ENCODE peak calls at places on chromosomes 3 and 15, in nine cellular contexts. U is nephron progenitor cell; W is B cell; Z is pancreas; K is activated naive CD8-positive, alpha-beta T cell treated with anti-CD3 and anti-CD28 coated beads, Interleukin-2, amount 50 U/mL, for 24 hours; C is epithelial cell of esophagus; Y is NCI-H1105; L is left lung; Q is AG10803. V is an unnamed sample.

GRCh38 chr3:100810671-100811070 is 101.4 kb downstream of the TFG start:
- DNase-seq in U (no peak), W (no peak), Z (no peak), K (no peak), C (no peak), Y (no peak), L (no peak), Q (peak; percentile 92), V (no peak)

GRCh38 chr3:53863127-53863526 is 16.8 kb downstream of the IL17RB start:
- DNase-seq in U (no peak), W (no peak), Z (no peak), K (no peak), C (no peak), Y (no peak), L (no peak), Q (no peak), V (no peak)

GRCh38 chr15:101092186-101092866 is 159.5 kb downstream of the CHSY1 start:
- DNase-seq in U (no peak), W (no peak), Z (no peak), K (no peak), C (no peak), Y (no peak), L (no peak), Q (peak; percentile 67), V (no peak)

GRCh38 chr3:54994026-54994626 is 66.3 kb upstream of the LRTM1 start:
- DNase-seq in U (no peak), W (no peak), Z (no peak), K (no peak), C (no peak), Y (no peak), L (no peak), Q (no peak), V (no peak)

GRCh38 chr15:82393671-82394070 is 35.9 kb upstream of the GOLGA6L9 start:
- DNase-seq in U (no peak), W (no peak), Z (no peak), K (no peak), C (no peak), Y (no peak), L (no peak), Q (peak; percentile 72), V (no peak)

GRCh38 chr3:173287361-173287760 is 110.2 kb upstream of the NLGN1 start:
- DNase-seq in U (no peak), W (no peak), Z (no peak), K (no peak), C (peak; percentile 5), Y (peak; percentile 13), L (no peak), Q (no peak), V (no peak)

GRCh38 chr15:72785452-72786243 is 2.1 kb upstream of the ADPGK start:
- DNase-seq in U (no peak), W (no peak), Z (no peak), K (peak; percentile 61), C (no peak), Y (no peak), L (no peak), Q (peak; percentile 71), V (no peak)

GRCh38 chr3:57382933-57383332 is 90.4 kb upstream of the ASB14 start:
- DNase-seq in U (no peak), W (no peak), Z (no peak), K (no peak), C (peak; percentile 15), Y (no peak), L (no peak), Q (peak; percentile 6), V (peak; percentile 10)

GRCh38 chr3:21750831-21751391 is at the start of gene ZNF385D:
- DNase-seq in U (peak; percentile 84), W (no peak), Z (no peak), K (no peak), C (peak; percentile 33), Y (peak; percentile 25), L (peak; percentile 34), Q (peak; percentile 74), V (peak; percentile 31)

GRCh38 chr3:33834117-33834495 is 35.7 kb downstream of the PDCD6IP start:
- DNase-seq in U (no peak), W (peak; percentile 34), Z (no peak), K (no peak), C (no peak), Y (no peak), L (no peak), Q (no peak), V (no peak)

GRCh38 chr3:129697229-129697970 is 90.9 kb upstream of the PLXND1 start:
- DNase-seq in U (no peak), W (no peak), Z (no peak), K (no peak), C (no peak), Y (no peak), L (no peak), Q (no peak), V (no peak)

GRCh38 chr15:31468911-31469800 is 142.5 kb downstream of the KLF13 start:
- DNase-seq in U (no peak), W (no peak), Z (no peak), K (no peak), C (no peak), Y (no peak), L (no peak), Q (no peak), V (no peak)

GRCh38 chr3:30810617-30811016 is 83.8 kb downstream of the GADL1 start:
- DNase-seq in U (no peak), W (no peak), Z (no peak), K (no peak), C (no peak), Y (no peak), L (no peak), Q (no peak), V (no peak)

GRCh38 chr3:195106418-195106906 is 164.5 kb downstream of the XXYLT1 start:
- DNase-seq in U (peak; percentile 86), W (peak; percentile 94), Z (peak; percentile 55), K (peak; percentile 77), C (peak; percentile 47), Y (peak; percentile 64), L (peak; percentile 60), Q (peak; percentile 56), V (no peak)

GRCh38 chr15:69304176-69304533 is 5.4 kb downstream of the PAQR5 start:
- DNase-seq in U (no peak), W (no peak), Z (no peak), K (no peak), C (peak; percentile 91), Y (no peak), L (no peak), Q (peak; percentile 87), V (peak; percentile 88)

GRCh38 chr15:50330921-50331320 is 24.1 kb downstream of the GABPB1 start:
- DNase-seq in U (no peak), W (no peak), Z (no peak), K (no peak), C (peak; percentile 17), Y (no peak), L (no peak), Q (peak; percentile 16), V (no peak)

GRCh38 chr15:77864211-77865105 is 213.1 kb downstream of the TBC1D2B start:
- DNase-seq in U (peak; percentile 44), W (no peak), Z (no peak), K (no peak), C (no peak), Y (no peak), L (peak; percentile 27), Q (no peak), V (no peak)

GRCh38 chr3:53708001-53708621 is 138.1 kb downstream of the CHDH start:
- DNase-seq in U (no peak), W (no peak), Z (no peak), K (no peak), C (no peak), Y (no peak), L (peak; percentile 82), Q (no peak), V (no peak)

GRCh38 chr15:74314897-74315438 is 52.5 kb downstream of the CYP11A1 start:
- DNase-seq in U (no peak), W (no peak), Z (no peak), K (peak; percentile 67), C (no peak), Y (no peak), L (no peak), Q (no peak), V (no peak)

GRCh38 chr15:62474771-62475124 is 309.7 kb upstream of the C2CD4B start:
- DNase-seq in U (no peak), W (no peak), Z (no peak), K (no peak), C (no peak), Y (no peak), L (no peak), Q (peak; percentile 62), V (no peak)

GRCh38 chr3:119085070-119085439 is 50.4 kb upstream of the IGSF11 start:
- DNase-seq in U (no peak), W (no peak), Z (no peak), K (no peak), C (no peak), Y (no peak), L (no peak), Q (no peak), V (no peak)

GRCh38 chr3:101069796-101070195 is 76.6 kb upstream of the ABI3BP start:
- DNase-seq in U (no peak), W (no peak), Z (no peak), K (no peak), C (no peak), Y (no peak), L (no peak), Q (peak; percentile 44), V (no peak)

GRCh38 chr3:150779402-150779858 is 16.5 kb upstream of the SIAH2 start:
- DNase-seq in U (no peak), W (no peak), Z (no peak), K (no peak), C (no peak), Y (no peak), L (no peak), Q (no peak), V (no peak)

GRCh38 chr15:87863152-87863551 is 393.4 kb downstream of the NTRK3 start:
- DNase-seq in U (peak; percentile 62), W (no peak), Z (no peak), K (no peak), C (no peak), Y (no peak), L (no peak), Q (no peak), V (no peak)

GRCh38 chr15:48796930-48797329 is 13.9 kb downstream of the CEP152 start:
- DNase-seq in U (no peak), W (no peak), Z (no peak), K (no peak), C (peak; percentile 69), Y (no peak), L (no peak), Q (peak; percentile 25), V (peak; percentile 88)

GRCh38 chr3:188469228-188469885 is 315.4 kb downstream of the LPP start:
- DNase-seq in U (no peak), W (no peak), Z (no peak), K (no peak), C (no peak), Y (no peak), L (no peak), Q (peak; percentile 78), V (no peak)

GRCh38 chr3:33954956-33955355 is 156.5 kb downstream of the PDCD6IP start:
- DNase-seq in U (no peak), W (peak; percentile 6), Z (no peak), K (no peak), C (no peak), Y (peak; percentile 9), L (no peak), Q (no peak), V (no peak)

GRCh38 chr3:122497425-122497824 is 17.3 kb downstream of the KPNA1 start:
- DNase-seq in U (no peak), W (no peak), Z (no peak), K (peak; percentile 46), C (peak; percentile 94), Y (no peak), L (no peak), Q (peak; percentile 94), V (peak; percentile 97)

GRCh38 chr15:96268421-96269204 is 61.9 kb upstream of the NR2F2 start:
- DNase-seq in U (no peak), W (no peak), Z (no peak), K (no peak), C (peak; percentile 75), Y (peak; percentile 2), L (no peak), Q (peak; percentile 42), V (peak; percentile 80)

GRCh38 chr3:159488657-159489056 is 500.0 kb upstream of the IL12A start:
- DNase-seq in U (no peak), W (no peak), Z (no peak), K (no peak), C (no peak), Y (no peak), L (no peak), Q (no peak), V (no peak)

GRCh38 chr3:124557433-124558232 is 172.6 kb upstream of the UMPS start:
- DNase-seq in U (no peak), W (no peak), Z (peak; percentile 55), K (no peak), C (peak; percentile 86), Y (peak; percentile 94), L (no peak), Q (peak; percentile 17), V (peak; percentile 80)

V was measured in bronchial epithelial cell.